ENCODE peak calls at places on chromosomes 6 and 20, in ten cellular contexts. One of them, this sample, is unnamed.

GRCh38 chr6:79263366-79263765 is 28.9 kb upstream of the HMGN3 start:
- DNase-seq in ELR: no peak
- DNase-seq in psoas muscle: no peak
- DNase-seq in GM12865: no peak
- DNase-seq in RWPE1: no peak
- DNase-seq in C1 segment of cervical spinal cord: no peak
- DNase-seq in activated CD4-positive, alpha-beta T cell treated with anti-CD3 and anti-CD28 coated beads for 1 hour: no peak
- DNase-seq in smooth muscle cell of the brain vasculature: no peak
- DNase-seq in GM12892: no peak
- DNase-seq in stimulated activated CD4-positive, alpha-beta T cell treated with anti-CD3 and anti-CD28 coated beads, Interleukin-12 subunit alpha, Interleukin-12 subunit beta, amount 100 ng/mL, for 4 hours: no peak
- DNase-seq in this sample: no peak

GRCh38 chr6:4280721-4281120 is 145.3 kb upstream of the ECI2 start:
- DNase-seq in RWPE1: peak
- DNase-seq in GM12892: no peak
- DNase-seq in stimulated activated CD4-positive, alpha-beta T cell treated with anti-CD3 and anti-CD28 coated beads, Interleukin-12 subunit alpha, Interleukin-12 subunit beta, amount 100 ng/mL, for 4 hours: no peak
- DNase-seq in activated CD4-positive, alpha-beta T cell treated with anti-CD3 and anti-CD28 coated beads for 1 hour: no peak
- DNase-seq in ELR: peak
- DNase-seq in psoas muscle: no peak
- DNase-seq in C1 segment of cervical spinal cord: no peak
- DNase-seq in GM12865: no peak
- DNase-seq in smooth muscle cell of the brain vasculature: no peak
- DNase-seq in this sample: no peak

GRCh38 chr20:34475979-34476736 is 40.1 kb upstream of the DYNLRB1 start:
- DNase-seq in RWPE1: no peak
- DNase-seq in stimulated activated CD4-positive, alpha-beta T cell treated with anti-CD3 and anti-CD28 coated beads, Interleukin-12 subunit alpha, Interleukin-12 subunit beta, amount 100 ng/mL, for 4 hours: peak
- DNase-seq in smooth muscle cell of the brain vasculature: no peak
- DNase-seq in activated CD4-positive, alpha-beta T cell treated with anti-CD3 and anti-CD28 coated beads for 1 hour: no peak
- DNase-seq in psoas muscle: peak
- DNase-seq in GM12865: peak
- DNase-seq in C1 segment of cervical spinal cord: peak
- DNase-seq in GM12892: peak
- DNase-seq in ELR: peak
- DNase-seq in this sample: peak

GRCh38 chr20:50121858-50122271 is 8.9 kb upstream of the UBE2V1 start:
- DNase-seq in RWPE1: peak
- DNase-seq in psoas muscle: no peak
- DNase-seq in activated CD4-positive, alpha-beta T cell treated with anti-CD3 and anti-CD28 coated beads for 1 hour: no peak
- DNase-seq in ELR: peak
- DNase-seq in GM12865: no peak
- DNase-seq in C1 segment of cervical spinal cord: no peak
- DNase-seq in GM12892: no peak
- DNase-seq in smooth muscle cell of the brain vasculature: no peak
- DNase-seq in stimulated activated CD4-positive, alpha-beta T cell treated with anti-CD3 and anti-CD28 coated beads, Interleukin-12 subunit alpha, Interleukin-12 subunit beta, amount 100 ng/mL, for 4 hours: no peak
- DNase-seq in this sample: no peak

GRCh38 chr6:161866570-161866969 is 592.7 kb upstream of the AGPAT4 start:
- DNase-seq in GM12892: no peak
- DNase-seq in activated CD4-positive, alpha-beta T cell treated with anti-CD3 and anti-CD28 coated beads for 1 hour: no peak
- DNase-seq in RWPE1: no peak
- DNase-seq in stimulated activated CD4-positive, alpha-beta T cell treated with anti-CD3 and anti-CD28 coated beads, Interleukin-12 subunit alpha, Interleukin-12 subunit beta, amount 100 ng/mL, for 4 hours: no peak
- DNase-seq in GM12865: no peak
- DNase-seq in ELR: no peak
- DNase-seq in C1 segment of cervical spinal cord: no peak
- DNase-seq in psoas muscle: no peak
- DNase-seq in smooth muscle cell of the brain vasculature: no peak
- DNase-seq in this sample: no peak

GRCh38 chr20:32510120-32510600 is 75.0 kb downstream of the NOL4L start:
- DNase-seq in C1 segment of cervical spinal cord: no peak
- DNase-seq in activated CD4-positive, alpha-beta T cell treated with anti-CD3 and anti-CD28 coated beads for 1 hour: no peak
- DNase-seq in RWPE1: no peak
- DNase-seq in psoas muscle: no peak
- DNase-seq in GM12865: no peak
- DNase-seq in smooth muscle cell of the brain vasculature: no peak
- DNase-seq in stimulated activated CD4-positive, alpha-beta T cell treated with anti-CD3 and anti-CD28 coated beads, Interleukin-12 subunit alpha, Interleukin-12 subunit beta, amount 100 ng/mL, for 4 hours: no peak
- DNase-seq in ELR: no peak
- DNase-seq in GM12892: no peak
- DNase-seq in this sample: no peak

GRCh38 chr6:11297376-11297729 is 64.9 kb upstream of the NEDD9 start:
- DNase-seq in C1 segment of cervical spinal cord: no peak
- DNase-seq in RWPE1: no peak
- DNase-seq in activated CD4-positive, alpha-beta T cell treated with anti-CD3 and anti-CD28 coated beads for 1 hour: no peak
- DNase-seq in smooth muscle cell of the brain vasculature: no peak
- DNase-seq in GM12892: no peak
- DNase-seq in psoas muscle: no peak
- DNase-seq in stimulated activated CD4-positive, alpha-beta T cell treated with anti-CD3 and anti-CD28 coated beads, Interleukin-12 subunit alpha, Interleukin-12 subunit beta, amount 100 ng/mL, for 4 hours: no peak
- DNase-seq in GM12865: no peak
- DNase-seq in ELR: no peak
- DNase-seq in this sample: no peak

GRCh38 chr6:17867880-17868279 is 119.6 kb downstream of the KIF13A start:
- DNase-seq in stimulated activated CD4-positive, alpha-beta T cell treated with anti-CD3 and anti-CD28 coated beads, Interleukin-12 subunit alpha, Interleukin-12 subunit beta, amount 100 ng/mL, for 4 hours: no peak
- DNase-seq in activated CD4-positive, alpha-beta T cell treated with anti-CD3 and anti-CD28 coated beads for 1 hour: no peak
- DNase-seq in GM12892: no peak
- DNase-seq in ELR: peak
- DNase-seq in RWPE1: peak
- DNase-seq in psoas muscle: no peak
- DNase-seq in GM12865: no peak
- DNase-seq in C1 segment of cervical spinal cord: no peak
- DNase-seq in smooth muscle cell of the brain vasculature: no peak
- DNase-seq in this sample: no peak

GRCh38 chr6:111686249-111686997 is 80.7 kb upstream of the TRAF3IP2 start:
- DNase-seq in GM12892: no peak
- DNase-seq in GM12865: no peak
- DNase-seq in smooth muscle cell of the brain vasculature: no peak
- DNase-seq in ELR: no peak
- DNase-seq in stimulated activated CD4-positive, alpha-beta T cell treated with anti-CD3 and anti-CD28 coated beads, Interleukin-12 subunit alpha, Interleukin-12 subunit beta, amount 100 ng/mL, for 4 hours: no peak
- DNase-seq in RWPE1: no peak
- DNase-seq in psoas muscle: no peak
- DNase-seq in C1 segment of cervical spinal cord: no peak
- DNase-seq in activated CD4-positive, alpha-beta T cell treated with anti-CD3 and anti-CD28 coated beads for 1 hour: no peak
- DNase-seq in this sample: peak

GRCh38 chr6:111806561-111807497 is 66.4 kb downstream of the FYN start:
- DNase-seq in activated CD4-positive, alpha-beta T cell treated with anti-CD3 and anti-CD28 coated beads for 1 hour: no peak
- DNase-seq in smooth muscle cell of the brain vasculature: no peak
- DNase-seq in GM12892: no peak
- DNase-seq in RWPE1: no peak
- DNase-seq in psoas muscle: no peak
- DNase-seq in stimulated activated CD4-positive, alpha-beta T cell treated with anti-CD3 and anti-CD28 coated beads, Interleukin-12 subunit alpha, Interleukin-12 subunit beta, amount 100 ng/mL, for 4 hours: no peak
- DNase-seq in ELR: no peak
- DNase-seq in C1 segment of cervical spinal cord: no peak
- DNase-seq in GM12865: no peak
- DNase-seq in this sample: no peak

GRCh38 chr6:128822271-128822670 is 60.7 kb upstream of the LAMA2 start:
- DNase-seq in GM12865: no peak
- DNase-seq in RWPE1: no peak
- DNase-seq in psoas muscle: no peak
- DNase-seq in C1 segment of cervical spinal cord: no peak
- DNase-seq in ELR: peak
- DNase-seq in activated CD4-positive, alpha-beta T cell treated with anti-CD3 and anti-CD28 coated beads for 1 hour: no peak
- DNase-seq in smooth muscle cell of the brain vasculature: no peak
- DNase-seq in GM12892: no peak
- DNase-seq in stimulated activated CD4-positive, alpha-beta T cell treated with anti-CD3 and anti-CD28 coated beads, Interleukin-12 subunit alpha, Interleukin-12 subunit beta, amount 100 ng/mL, for 4 hours: no peak
- DNase-seq in this sample: no peak

GRCh38 chr6:126427713-126428112 is 87.8 kb downstream of the CENPW start:
- DNase-seq in ELR: no peak
- DNase-seq in GM12865: no peak
- DNase-seq in GM12892: no peak
- DNase-seq in stimulated activated CD4-positive, alpha-beta T cell treated with anti-CD3 and anti-CD28 coated beads, Interleukin-12 subunit alpha, Interleukin-12 subunit beta, amount 100 ng/mL, for 4 hours: no peak
- DNase-seq in RWPE1: no peak
- DNase-seq in C1 segment of cervical spinal cord: no peak
- DNase-seq in psoas muscle: no peak
- DNase-seq in smooth muscle cell of the brain vasculature: no peak
- DNase-seq in activated CD4-positive, alpha-beta T cell treated with anti-CD3 and anti-CD28 coated beads for 1 hour: no peak
- DNase-seq in this sample: no peak

GRCh38 chr6:53044071-53044470 is 21.1 kb upstream of the FBXO9 start:
- DNase-seq in activated CD4-positive, alpha-beta T cell treated with anti-CD3 and anti-CD28 coated beads for 1 hour: no peak
- DNase-seq in GM12892: no peak
- DNase-seq in psoas muscle: no peak
- DNase-seq in smooth muscle cell of the brain vasculature: no peak
- DNase-seq in C1 segment of cervical spinal cord: no peak
- DNase-seq in RWPE1: no peak
- DNase-seq in ELR: peak
- DNase-seq in stimulated activated CD4-positive, alpha-beta T cell treated with anti-CD3 and anti-CD28 coated beads, Interleukin-12 subunit alpha, Interleukin-12 subunit beta, amount 100 ng/mL, for 4 hours: no peak
- DNase-seq in GM12865: no peak
- DNase-seq in this sample: peak

GRCh38 chr6:2085657-2086056 is 159.7 kb downstream of the GMDS start:
- DNase-seq in activated CD4-positive, alpha-beta T cell treated with anti-CD3 and anti-CD28 coated beads for 1 hour: no peak
- DNase-seq in C1 segment of cervical spinal cord: no peak
- DNase-seq in RWPE1: no peak
- DNase-seq in stimulated activated CD4-positive, alpha-beta T cell treated with anti-CD3 and anti-CD28 coated beads, Interleukin-12 subunit alpha, Interleukin-12 subunit beta, amount 100 ng/mL, for 4 hours: no peak
- DNase-seq in ELR: no peak
- DNase-seq in GM12892: no peak
- DNase-seq in GM12865: no peak
- DNase-seq in smooth muscle cell of the brain vasculature: no peak
- DNase-seq in psoas muscle: no peak
- DNase-seq in this sample: no peak

GRCh38 chr6:166469426-166469961 is 86.8 kb upstream of the MPC1 start:
- DNase-seq in C1 segment of cervical spinal cord: no peak
- DNase-seq in smooth muscle cell of the brain vasculature: no peak
- DNase-seq in GM12865: no peak
- DNase-seq in activated CD4-positive, alpha-beta T cell treated with anti-CD3 and anti-CD28 coated beads for 1 hour: no peak
- DNase-seq in psoas muscle: no peak
- DNase-seq in GM12892: no peak
- DNase-seq in stimulated activated CD4-positive, alpha-beta T cell treated with anti-CD3 and anti-CD28 coated beads, Interleukin-12 subunit alpha, Interleukin-12 subunit beta, amount 100 ng/mL, for 4 hours: no peak
- DNase-seq in RWPE1: no peak
- DNase-seq in ELR: no peak
- DNase-seq in this sample: no peak

GRCh38 chr20:50308166-50308512 is 117.5 kb downstream of the CEBPB start:
- DNase-seq in smooth muscle cell of the brain vasculature: no peak
- DNase-seq in stimulated activated CD4-positive, alpha-beta T cell treated with anti-CD3 and anti-CD28 coated beads, Interleukin-12 subunit alpha, Interleukin-12 subunit beta, amount 100 ng/mL, for 4 hours: no peak
- DNase-seq in C1 segment of cervical spinal cord: no peak
- DNase-seq in activated CD4-positive, alpha-beta T cell treated with anti-CD3 and anti-CD28 coated beads for 1 hour: no peak
- DNase-seq in psoas muscle: no peak
- DNase-seq in ELR: no peak
- DNase-seq in RWPE1: no peak
- DNase-seq in GM12865: no peak
- DNase-seq in GM12892: no peak
- DNase-seq in this sample: no peak

GRCh38 chr6:146289816-146290588 is 253.6 kb upstream of the RAB32 start:
- DNase-seq in psoas muscle: no peak
- DNase-seq in stimulated activated CD4-positive, alpha-beta T cell treated with anti-CD3 and anti-CD28 coated beads, Interleukin-12 subunit alpha, Interleukin-12 subunit beta, amount 100 ng/mL, for 4 hours: no peak
- DNase-seq in RWPE1: peak
- DNase-seq in GM12892: no peak
- DNase-seq in activated CD4-positive, alpha-beta T cell treated with anti-CD3 and anti-CD28 coated beads for 1 hour: no peak
- DNase-seq in smooth muscle cell of the brain vasculature: peak
- DNase-seq in GM12865: no peak
- DNase-seq in C1 segment of cervical spinal cord: no peak
- DNase-seq in ELR: peak
- DNase-seq in this sample: no peak

GRCh38 chr6:118260833-118261232 is 287.3 kb upstream of the PLN start:
- DNase-seq in stimulated activated CD4-positive, alpha-beta T cell treated with anti-CD3 and anti-CD28 coated beads, Interleukin-12 subunit alpha, Interleukin-12 subunit beta, amount 100 ng/mL, for 4 hours: no peak
- DNase-seq in GM12892: no peak
- DNase-seq in activated CD4-positive, alpha-beta T cell treated with anti-CD3 and anti-CD28 coated beads for 1 hour: no peak
- DNase-seq in psoas muscle: no peak
- DNase-seq in smooth muscle cell of the brain vasculature: no peak
- DNase-seq in GM12865: no peak
- DNase-seq in C1 segment of cervical spinal cord: no peak
- DNase-seq in RWPE1: no peak
- DNase-seq in ELR: no peak
- DNase-seq in this sample: no peak

GRCh38 chr6:72522735-72523141 is 99.1 kb upstream of the KCNQ5 start:
- DNase-seq in ELR: peak
- DNase-seq in GM12865: peak
- DNase-seq in RWPE1: peak
- DNase-seq in stimulated activated CD4-positive, alpha-beta T cell treated with anti-CD3 and anti-CD28 coated beads, Interleukin-12 subunit alpha, Interleukin-12 subunit beta, amount 100 ng/mL, for 4 hours: peak
- DNase-seq in psoas muscle: no peak
- DNase-seq in activated CD4-positive, alpha-beta T cell treated with anti-CD3 and anti-CD28 coated beads for 1 hour: no peak
- DNase-seq in C1 segment of cervical spinal cord: no peak
- DNase-seq in GM12892: no peak
- DNase-seq in smooth muscle cell of the brain vasculature: no peak
- DNase-seq in this sample: no peak

GRCh38 chr20:32984196-32984595 is 20.0 kb downstream of the SUN5 start:
- DNase-seq in ELR: no peak
- DNase-seq in psoas muscle: no peak
- DNase-seq in stimulated activated CD4-positive, alpha-beta T cell treated with anti-CD3 and anti-CD28 coated beads, Interleukin-12 subunit alpha, Interleukin-12 subunit beta, amount 100 ng/mL, for 4 hours: no peak
- DNase-seq in activated CD4-positive, alpha-beta T cell treated with anti-CD3 and anti-CD28 coated beads for 1 hour: no peak
- DNase-seq in C1 segment of cervical spinal cord: no peak
- DNase-seq in GM12865: no peak
- DNase-seq in GM12892: no peak
- DNase-seq in RWPE1: no peak
- DNase-seq in smooth muscle cell of the brain vasculature: no peak
- DNase-seq in this sample: peak

GRCh38 chr6:89989742-89990141 is 95.5 kb downstream of the GJA10 start:
- DNase-seq in GM12892: no peak
- DNase-seq in ELR: no peak
- DNase-seq in smooth muscle cell of the brain vasculature: no peak
- DNase-seq in GM12865: no peak
- DNase-seq in activated CD4-positive, alpha-beta T cell treated with anti-CD3 and anti-CD28 coated beads for 1 hour: no peak
- DNase-seq in C1 segment of cervical spinal cord: no peak
- DNase-seq in RWPE1: no peak
- DNase-seq in psoas muscle: no peak
- DNase-seq in stimulated activated CD4-positive, alpha-beta T cell treated with anti-CD3 and anti-CD28 coated beads, Interleukin-12 subunit alpha, Interleukin-12 subunit beta, amount 100 ng/mL, for 4 hours: no peak
- DNase-seq in this sample: no peak

GRCh38 chr20:6636209-6637159 is 131.0 kb upstream of the BMP2 start:
- DNase-seq in GM12892: no peak
- DNase-seq in C1 segment of cervical spinal cord: no peak
- DNase-seq in smooth muscle cell of the brain vasculature: peak
- DNase-seq in stimulated activated CD4-positive, alpha-beta T cell treated with anti-CD3 and anti-CD28 coated beads, Interleukin-12 subunit alpha, Interleukin-12 subunit beta, amount 100 ng/mL, for 4 hours: no peak
- DNase-seq in activated CD4-positive, alpha-beta T cell treated with anti-CD3 and anti-CD28 coated beads for 1 hour: no peak
- DNase-seq in RWPE1: peak
- DNase-seq in psoas muscle: no peak
- DNase-seq in ELR: peak
- DNase-seq in GM12865: peak
- DNase-seq in this sample: no peak

GRCh38 chr6:130769812-130770211 is 57.4 kb upstream of the SMLR1 start:
- DNase-seq in GM12865: no peak
- DNase-seq in smooth muscle cell of the brain vasculature: no peak
- DNase-seq in RWPE1: no peak
- DNase-seq in psoas muscle: no peak
- DNase-seq in GM12892: no peak
- DNase-seq in C1 segment of cervical spinal cord: no peak
- DNase-seq in activated CD4-positive, alpha-beta T cell treated with anti-CD3 and anti-CD28 coated beads for 1 hour: no peak
- DNase-seq in ELR: no peak
- DNase-seq in stimulated activated CD4-positive, alpha-beta T cell treated with anti-CD3 and anti-CD28 coated beads, Interleukin-12 subunit alpha, Interleukin-12 subunit beta, amount 100 ng/mL, for 4 hours: no peak
- DNase-seq in this sample: no peak

GRCh38 chr20:39090881-39091280 is 128.7 kb downstream of the DHX35 start:
- DNase-seq in psoas muscle: no peak
- DNase-seq in smooth muscle cell of the brain vasculature: no peak
- DNase-seq in ELR: no peak
- DNase-seq in GM12865: no peak
- DNase-seq in activated CD4-positive, alpha-beta T cell treated with anti-CD3 and anti-CD28 coated beads for 1 hour: no peak
- DNase-seq in C1 segment of cervical spinal cord: no peak
- DNase-seq in stimulated activated CD4-positive, alpha-beta T cell treated with anti-CD3 and anti-CD28 coated beads, Interleukin-12 subunit alpha, Interleukin-12 subunit beta, amount 100 ng/mL, for 4 hours: no peak
- DNase-seq in RWPE1: no peak
- DNase-seq in GM12892: no peak
- DNase-seq in this sample: no peak

GRCh38 chr6:160353950-160354496 is 5.8 kb downstream of the SLC22A3 start:
- DNase-seq in stimulated activated CD4-positive, alpha-beta T cell treated with anti-CD3 and anti-CD28 coated beads, Interleukin-12 subunit alpha, Interleukin-12 subunit beta, amount 100 ng/mL, for 4 hours: no peak
- DNase-seq in GM12892: no peak
- DNase-seq in C1 segment of cervical spinal cord: no peak
- DNase-seq in ELR: no peak
- DNase-seq in psoas muscle: no peak
- DNase-seq in GM12865: no peak
- DNase-seq in RWPE1: no peak
- DNase-seq in smooth muscle cell of the brain vasculature: no peak
- DNase-seq in activated CD4-positive, alpha-beta T cell treated with anti-CD3 and anti-CD28 coated beads for 1 hour: no peak
- DNase-seq in this sample: no peak

GRCh38 chr6:151916075-151916474 is 108.6 kb downstream of the ESR1 start:
- DNase-seq in RWPE1: no peak
- DNase-seq in C1 segment of cervical spinal cord: no peak
- DNase-seq in activated CD4-positive, alpha-beta T cell treated with anti-CD3 and anti-CD28 coated beads for 1 hour: no peak
- DNase-seq in stimulated activated CD4-positive, alpha-beta T cell treated with anti-CD3 and anti-CD28 coated beads, Interleukin-12 subunit alpha, Interleukin-12 subunit beta, amount 100 ng/mL, for 4 hours: no peak
- DNase-seq in psoas muscle: no peak
- DNase-seq in GM12865: no peak
- DNase-seq in ELR: peak
- DNase-seq in GM12892: no peak
- DNase-seq in smooth muscle cell of the brain vasculature: no peak
- DNase-seq in this sample: no peak

GRCh38 chr20:45338121-45339030 is 9.8 kb downstream of the SDC4 start:
- DNase-seq in stimulated activated CD4-positive, alpha-beta T cell treated with anti-CD3 and anti-CD28 coated beads, Interleukin-12 subunit alpha, Interleukin-12 subunit beta, amount 100 ng/mL, for 4 hours: no peak
- DNase-seq in smooth muscle cell of the brain vasculature: no peak
- DNase-seq in C1 segment of cervical spinal cord: no peak
- DNase-seq in GM12865: no peak
- DNase-seq in ELR: peak
- DNase-seq in activated CD4-positive, alpha-beta T cell treated with anti-CD3 and anti-CD28 coated beads for 1 hour: no peak
- DNase-seq in psoas muscle: no peak
- DNase-seq in GM12892: no peak
- DNase-seq in RWPE1: no peak
- DNase-seq in this sample: no peak

GRCh38 chr6:112802154-112802553 is 455.0 kb downstream of the RFPL4B start:
- DNase-seq in ELR: peak
- DNase-seq in C1 segment of cervical spinal cord: no peak
- DNase-seq in psoas muscle: no peak
- DNase-seq in RWPE1: peak
- DNase-seq in activated CD4-positive, alpha-beta T cell treated with anti-CD3 and anti-CD28 coated beads for 1 hour: no peak
- DNase-seq in stimulated activated CD4-positive, alpha-beta T cell treated with anti-CD3 and anti-CD28 coated beads, Interleukin-12 subunit alpha, Interleukin-12 subunit beta, amount 100 ng/mL, for 4 hours: no peak
- DNase-seq in smooth muscle cell of the brain vasculature: peak
- DNase-seq in GM12865: no peak
- DNase-seq in GM12892: no peak
- DNase-seq in this sample: no peak